ENCODE peak calls at places on chromosomes 3 and 15, in eight cellular contexts. S, D, G, I, M, U, N and E are unnamed samples.

GRCh38 chr3:192364296-192364695 is 363.0 kb downstream of the FGF12 start:
- DNase-seq in S (no peak), D (no peak), G (no peak), I (no peak), M (no peak), U (no peak), N (no peak), E (no peak)

GRCh38 chr3:4426782-4427344 is 40.2 kb downstream of the SUMF1 start:
- DNase-seq in S (no peak), D (no peak), G (peak; percentile 23), I (peak; percentile 28), M (peak; percentile 60), U (peak; percentile 34), N (peak; percentile 9), E (no peak)

GRCh38 chr3:152282813-152283212 is 14.1 kb downstream of the MBNL1 start:
- DNase-seq in S (no peak), D (no peak), G (no peak), I (no peak), M (no peak), U (no peak), N (no peak), E (no peak)

GRCh38 chr15:99145005-99145404 is 40.1 kb downstream of the SYNM start:
- DNase-seq in S (no peak), D (no peak), G (no peak), I (no peak), M (no peak), U (no peak), N (no peak), E (no peak)

GRCh38 chr3:14543446-14543845 is 3.3 kb upstream of the GRIP2 start:
- DNase-seq in S (no peak), D (no peak), G (no peak), I (no peak), M (no peak), U (no peak), N (no peak), E (no peak)

GRCh38 chr3:126300761-126301481 is 56.3 kb downstream of the KLF15 start:
- DNase-seq in S (no peak), D (no peak), G (no peak), I (no peak), M (no peak), U (no peak), N (no peak), E (no peak)

GRCh38 chr3:159058859-159059258 is 257.0 kb downstream of the MFSD1 start:
- DNase-seq in S (no peak), D (no peak), G (no peak), I (no peak), M (no peak), U (no peak), N (no peak), E (no peak)

GRCh38 chr15:61011576-61012336 is 217.3 kb downstream of the RORA start:
- DNase-seq in S (no peak), D (no peak), G (no peak), I (no peak), M (no peak), U (no peak), N (no peak), E (no peak)

GRCh38 chr3:136818191-136818850 is 605 bp upstream of the SLC35G2 start:
- DNase-seq in S (peak; percentile 71), D (no peak), G (peak; percentile 85), I (peak; percentile 91), M (peak; percentile 59), U (peak; percentile 44), N (peak; percentile 31), E (peak; percentile 2)

GRCh38 chr15:35624881-35625280 is 78.9 kb upstream of the DPH6 start:
- DNase-seq in S (no peak), D (no peak), G (no peak), I (no peak), M (peak; percentile 64), U (no peak), N (no peak), E (no peak)

GRCh38 chr3:16391936-16392536 is 121.5 kb downstream of the RFTN1 start:
- DNase-seq in S (no peak), D (no peak), G (no peak), I (no peak), M (no peak), U (no peak), N (no peak), E (no peak)

GRCh38 chr3:73808862-73809509 is 184.2 kb upstream of the PDZRN3 start:
- DNase-seq in S (no peak), D (no peak), G (no peak), I (no peak), M (no peak), U (no peak), N (no peak), E (no peak)

GRCh38 chr3:162525052-162525451 is 1028.4 kb downstream of the OTOL1 start:
- DNase-seq in S (no peak), D (no peak), G (no peak), I (peak; percentile 26), M (peak; percentile 70), U (no peak), N (no peak), E (no peak)

GRCh38 chr15:49155834-49156627 is 632 bp upstream of the COPS2 start:
- DNase-seq in S (peak; percentile 19), D (no peak), G (no peak), I (no peak), M (no peak), U (no peak), N (peak; percentile 9), E (no peak)

GRCh38 chr3:56683122-56683817 is at the start of gene TASOR:
- DNase-seq in S (peak; percentile 91), D (peak; percentile 79), G (peak; percentile 84), I (peak; percentile 78), M (peak; percentile 18), U (peak; percentile 95), N (peak; percentile 87), E (peak; percentile 85)